ENCODE peak calls at places on chromosome 1, in eight cellular contexts. O is T-helper 9 cell, S is head of caudate nucleus, W is DND-41, X is HT1080, C is myocyte, T is neural crest cell, R is GM12864. E is an unnamed sample.

GRCh38 chr1:84089470-84090261 is 54.4 kb upstream of the PRKACB start:
- DNase-seq in C (peak; percentile 11), W (no peak), T (no peak), R (no peak), S (no peak), O (no peak), X (peak; percentile 88), E (no peak)

GRCh38 chr1:4132525-4133308 is 232.6 kb upstream of the C1orf174 start:
- DNase-seq in C (no peak), O (no peak), T (no peak), S (no peak), X (no peak), W (no peak), R (no peak), E (no peak)

GRCh38 chr1:167899253-167899681 is 14.7 kb downstream of the ADCY10 start:
- DNase-seq in W (no peak), R (no peak), S (no peak), O (no peak), T (no peak), X (no peak), C (peak; percentile 18), E (no peak)

GRCh38 chr1:210236386-210236839 is 3.8 kb downstream of the SERTAD4 start:
- DNase-seq in W (no peak), R (no peak), C (no peak), S (no peak), X (no peak), O (no peak), T (no peak), E (no peak)

GRCh38 chr1:26069941-26070807 is 2.7 kb upstream of the TRIM63 start:
- DNase-seq in O (no peak), S (no peak), C (no peak), X (peak; percentile 9), W (no peak), T (no peak), R (no peak), E (no peak)

GRCh38 chr1:228650141-228650540 is 85.1 kb upstream of the RHOU start:
- DNase-seq in X (no peak), W (no peak), T (no peak), C (no peak), O (no peak), R (no peak), S (no peak), E (no peak)

GRCh38 chr1:85109475-85109874 is 61.2 kb upstream of the MCOLN3 start:
- DNase-seq in T (peak; percentile 19), O (peak; percentile 14), C (peak; percentile 63), W (peak; percentile 39), S (no peak), X (peak; percentile 57), R (no peak), E (peak; percentile 49)

GRCh38 chr1:26530898-26531598 is 1.5 kb downstream of the RPS6KA1 start:
- DNase-seq in S (no peak), O (no peak), C (peak; percentile 16), R (no peak), X (peak; percentile 87), T (no peak), W (no peak), E (no peak)

GRCh38 chr1:235758931-235759330 is 107.8 kb downstream of the LYST start:
- DNase-seq in C (no peak), T (no peak), O (no peak), R (no peak), S (no peak), W (no peak), X (no peak), E (no peak)

GRCh38 chr1:6351480-6352137 is 42.0 kb downstream of the ACOT7 start:
- DNase-seq in O (no peak), X (no peak), T (no peak), R (no peak), C (peak; percentile 46), S (no peak), W (no peak), E (no peak)

GRCh38 chr1:56285554-56286402 is 293.6 kb downstream of the PLPP3 start:
- DNase-seq in S (no peak), O (no peak), R (no peak), W (peak; percentile 53), C (peak; percentile 14), T (no peak), X (no peak), E (no peak)

GRCh38 chr1:117672756-117673155 is 66.9 kb downstream of the TENT5C start:
- DNase-seq in T (no peak), S (no peak), W (no peak), R (no peak), C (peak; percentile 20), O (no peak), X (no peak), E (no peak)

GRCh38 chr1:196400478-196401453 is 207.5 kb downstream of the KCNT2 start:
- DNase-seq in R (no peak), T (no peak), X (peak; percentile 70), C (peak; percentile 93), W (peak; percentile 34), O (no peak), S (no peak), E (no peak)

GRCh38 chr1:41161851-41162250 is 80.3 kb downstream of the SCMH1 start:
- DNase-seq in X (no peak), O (no peak), R (no peak), T (no peak), C (peak; percentile 52), S (no peak), W (no peak), E (no peak)

E was measured in posterior cingulate gyrus.